ENCODE peak calls at places on chromosome 15, in eight cellular contexts. V, U, Y, I, B, H, C and S are unnamed samples.

GRCh38 chr15:80875568-80875967 is 96.4 kb downstream of the CEMIP start:
- DNase-seq in V (no peak), U (no peak), Y (no peak), I (no peak), B (no peak), H (peak; percentile 58), C (no peak), S (no peak)

GRCh38 chr15:56342653-56343052 is 22.6 kb upstream of the TEX9 start:
- DNase-seq in V (no peak), U (no peak), Y (no peak), I (no peak), B (no peak), H (no peak), C (no peak), S (no peak)

GRCh38 chr15:62474771-62475124 is 309.7 kb upstream of the C2CD4B start:
- DNase-seq in V (no peak), U (no peak), Y (no peak), I (no peak), B (no peak), H (no peak), C (no peak), S (no peak)

GRCh38 chr15:58987036-58987435 is 427 bp upstream of the RNF111 start:
- DNase-seq in V (no peak), U (no peak), Y (no peak), I (no peak), B (no peak), H (no peak), C (no peak), S (no peak)

GRCh38 chr15:57565326-57565725 is 26.4 kb upstream of the MYZAP start:
- DNase-seq in V (no peak), U (no peak), Y (peak; percentile 41), I (no peak), B (no peak), H (no peak), C (no peak), S (no peak)

GRCh38 chr15:77440378-77440999 is 19.8 kb downstream of the HMG20A start:
- DNase-seq in V (no peak), U (no peak), Y (no peak), I (no peak), B (no peak), H (no peak), C (no peak), S (no peak)

GRCh38 chr15:80401471-80401870 is 2.7 kb upstream of the ARNT2 start:
- DNase-seq in V (no peak), U (no peak), Y (no peak), I (no peak), B (no peak), H (no peak), C (no peak), S (no peak)

GRCh38 chr15:90954712-90955671 is at the start of gene RCCD1:
- DNase-seq in V (peak; percentile 84), U (peak; percentile 100), Y (peak; percentile 92), I (peak; percentile 99), B (peak; percentile 73), H (peak; percentile 95), C (peak; percentile 70), S (peak; percentile 98)

GRCh38 chr15:69046781-69047180 is 32.3 kb downstream of the NOX5 start:
- DNase-seq in V (no peak), U (no peak), Y (no peak), I (no peak), B (no peak), H (no peak), C (no peak), S (peak; percentile 17)

GRCh38 chr15:99605990-99606389 is 40.2 kb downstream of the MEF2A start:
- DNase-seq in V (no peak), U (no peak), Y (no peak), I (no peak), B (no peak), H (no peak), C (no peak), S (no peak)

GRCh38 chr15:67506775-67507747 is 13.9 kb upstream of the C15orf61 start:
- DNase-seq in V (no peak), U (no peak), Y (no peak), I (no peak), B (no peak), H (no peak), C (no peak), S (no peak)

GRCh38 chr15:28900041-28900891 is 14.5 kb downstream of the APBA2 start:
- DNase-seq in V (no peak), U (no peak), Y (peak; percentile 52), I (no peak), B (no peak), H (no peak), C (no peak), S (no peak)

GRCh38 chr15:31212286-31212685 is 110.8 kb upstream of the TRPM1 start:
- DNase-seq in V (no peak), U (no peak), Y (no peak), I (no peak), B (no peak), H (no peak), C (no peak), S (no peak)

GRCh38 chr15:59941612-59942011 is 62.5 kb upstream of the FOXB1 start:
- DNase-seq in V (no peak), U (no peak), Y (no peak), I (no peak), B (no peak), H (no peak), C (no peak), S (peak; percentile 79)

GRCh38 chr15:70863450-70864218 is 9.7 kb upstream of the LARP6 start:
- DNase-seq in V (no peak), U (no peak), Y (no peak), I (no peak), B (no peak), H (no peak), C (no peak), S (peak; percentile 80)

GRCh38 chr15:52280326-52281084 is 15.1 kb downstream of the MYO5C start:
- DNase-seq in V (no peak), U (no peak), Y (no peak), I (no peak), B (no peak), H (no peak), C (no peak), S (no peak)

GRCh38 chr15:92682772-92683510 is 27.4 kb upstream of the FAM174B start:
- DNase-seq in V (no peak), U (no peak), Y (no peak), I (no peak), B (no peak), H (peak; percentile 22), C (no peak), S (no peak)

GRCh38 chr15:78944202-78944625 is 632 bp downstream of the CTSH start:
- DNase-seq in V (no peak), U (no peak), Y (no peak), I (peak; percentile 33), B (no peak), H (no peak), C (no peak), S (no peak)